ENCODE peak calls at places on chromosomes 5 and 9, in ten cellular contexts. L, H, T, S, U, W, J, C, M and B are unnamed samples.

GRCh38 chr5:56523779-56524178 is 290.6 kb upstream of the ANKRD55 start:
- DNase-seq in C (no peak), M (no peak), J (no peak), U (no peak), S (no peak), H (no peak), W (no peak), L (no peak), T (no peak), B (no peak)

GRCh38 chr9:35481347-35481975 is 8.4 kb upstream of the RUSC2 start:
- DNase-seq in W (peak), H (peak), L (peak), S (no peak), C (peak), U (no peak), J (peak), M (peak), T (no peak), B (peak)

GRCh38 chr9:91903126-91903911 is 46.7 kb downstream of the ROR2 start:
- DNase-seq in C (no peak), J (no peak), S (no peak), T (no peak), M (no peak), U (no peak), H (no peak), W (no peak), L (no peak), B (no peak)

GRCh38 chr9:124940521-124940893 is 376 bp downstream of the GOLGA1 start:
- DNase-seq in C (no peak), H (no peak), J (no peak), M (no peak), S (no peak), L (no peak), U (no peak), W (no peak), T (no peak), B (no peak)

GRCh38 chr5:139584137-139584536 is 23.0 kb downstream of the UBE2D2 start:
- DNase-seq in T (no peak), W (no peak), M (no peak), C (no peak), H (no peak), J (no peak), S (no peak), L (no peak), U (no peak), B (no peak)

GRCh38 chr5:174920906-174921550 is 196.6 kb downstream of the MSX2 start:
- DNase-seq in U (no peak), W (no peak), L (peak), H (no peak), M (no peak), S (no peak), C (no peak), T (no peak), J (no peak), B (no peak)

GRCh38 chr9:129109504-129109903 is 1.1 kb downstream of the CRAT start:
- DNase-seq in H (no peak), W (no peak), J (no peak), S (no peak), L (peak), U (no peak), C (peak), T (no peak), M (peak), B (no peak)

GRCh38 chr9:13140843-13141592 is 138.5 kb downstream of the MPDZ start:
- DNase-seq in S (no peak), J (peak), M (no peak), L (no peak), C (peak), T (no peak), W (no peak), U (no peak), H (no peak), B (no peak)

GRCh38 chr9:97382099-97382718 is 29.7 kb upstream of the TDRD7 start:
- DNase-seq in C (peak), W (no peak), J (no peak), H (no peak), S (no peak), M (no peak), L (no peak), U (no peak), T (no peak), B (no peak)

GRCh38 chr5:71938886-71939285 is 168.4 kb upstream of the MAP1B start:
- DNase-seq in U (peak), W (peak), L (peak), C (no peak), M (no peak), H (no peak), T (no peak), S (no peak), J (no peak), B (no peak)

GRCh38 chr5:132763369-132764036 is 13.5 kb downstream of the SEPTIN8 start:
- DNase-seq in H (no peak), M (no peak), J (no peak), C (no peak), U (no peak), W (no peak), T (no peak), S (no peak), L (no peak), B (no peak)

GRCh38 chr5:42337143-42337542 is 86.1 kb upstream of the GHR start:
- DNase-seq in H (no peak), S (no peak), L (no peak), T (no peak), U (peak), J (no peak), C (no peak), W (no peak), M (no peak), B (no peak)

GRCh38 chr9:131951155-131951554 is 128.5 kb downstream of the MED27 start:
- DNase-seq in L (no peak), H (no peak), J (no peak), U (no peak), C (no peak), S (no peak), M (no peak), T (no peak), W (no peak), B (no peak)

GRCh38 chr9:96441798-96442445 is 8.0 kb upstream of the HABP4 start:
- DNase-seq in L (peak), C (peak), H (no peak), U (no peak), T (no peak), J (no peak), W (no peak), M (peak), S (no peak), B (no peak)

GRCh38 chr5:172361566-172362238 is 78.1 kb upstream of the UBTD2 start:
- DNase-seq in C (peak), L (no peak), J (no peak), W (no peak), M (peak), U (no peak), T (no peak), S (no peak), H (peak), B (peak)

GRCh38 chr5:180343110-180343845 is 9.9 kb downstream of the GFPT2 start:
- DNase-seq in U (no peak), S (no peak), T (no peak), M (no peak), W (no peak), J (peak), H (peak), L (peak), C (peak), B (no peak)

GRCh38 chr5:143934821-143935220 is 122.9 kb downstream of the HMHB1 start:
- DNase-seq in L (no peak), C (no peak), U (no peak), T (no peak), H (no peak), M (no peak), W (no peak), S (no peak), J (no peak), B (no peak)

GRCh38 chr9:7523644-7524043 is 275.9 kb downstream of the DMAC1 start:
- DNase-seq in J (no peak), S (no peak), H (no peak), L (peak), U (no peak), M (no peak), T (no peak), W (no peak), C (no peak), B (no peak)

GRCh38 chr5:42894057-42894456 is 82.4 kb upstream of the SELENOP start:
- DNase-seq in T (no peak), U (no peak), W (peak), S (no peak), H (no peak), C (no peak), J (no peak), L (peak), M (no peak), B (no peak)

GRCh38 chr9:32665101-32665500 is 29.6 kb upstream of the TAF1L start:
- DNase-seq in L (no peak), J (no peak), C (peak), H (no peak), M (no peak), W (no peak), T (no peak), S (no peak), U (no peak), B (no peak)

GRCh38 chr5:125179617-125180016 is 433.2 kb upstream of the ZNF608 start:
- DNase-seq in L (no peak), M (no peak), H (no peak), C (no peak), W (no peak), J (no peak), U (no peak), T (no peak), S (no peak), B (no peak)

GRCh38 chr9:6218099-6218502 is 2.5 kb downstream of the IL33 start:
- DNase-seq in L (peak), S (no peak), H (peak), J (no peak), W (no peak), M (no peak), T (no peak), U (no peak), C (peak), B (no peak)

GRCh38 chr5:149185067-149185466 is 43.8 kb downstream of the ABLIM3 start:
- DNase-seq in L (no peak), C (no peak), M (no peak), S (no peak), W (no peak), J (no peak), U (no peak), H (no peak), T (no peak), B (no peak)

GRCh38 chr5:164188733-164189148 is 683.3 kb downstream of the MAT2B start:
- DNase-seq in C (no peak), L (no peak), T (no peak), M (no peak), S (no peak), W (no peak), U (no peak), H (no peak), J (no peak), B (no peak)

GRCh38 chr5:61030163-61030482 is 85.1 kb downstream of the NDUFAF2 start:
- DNase-seq in S (no peak), T (no peak), U (no peak), W (no peak), L (no peak), C (peak), J (no peak), H (no peak), M (no peak), B (no peak)

GRCh38 chr5:31133488-31133887 is 60.0 kb upstream of the CDH6 start:
- DNase-seq in S (no peak), M (no peak), L (no peak), J (no peak), C (peak), H (no peak), U (no peak), W (no peak), T (no peak), B (no peak)

GRCh38 chr5:6899215-6899614 is 186.0 kb downstream of the TENT4A start:
- DNase-seq in C (peak), T (no peak), H (no peak), W (peak), S (no peak), U (no peak), M (no peak), J (no peak), L (no peak), B (no peak)

GRCh38 chr5:160542281-160542680 is 120.6 kb downstream of the PTTG1 start:
- DNase-seq in U (no peak), M (no peak), L (no peak), H (no peak), T (no peak), J (no peak), W (no peak), S (no peak), C (no peak), B (no peak)

GRCh38 chr9:100499460-100499859 is 26.5 kb downstream of the TMEFF1 start:
- DNase-seq in H (no peak), S (no peak), M (no peak), U (no peak), C (no peak), W (no peak), J (no peak), L (no peak), T (no peak), B (no peak)

GRCh38 chr9:36416870-36417269 is 16.8 kb upstream of the RNF38 start:
- DNase-seq in T (no peak), U (peak), M (no peak), J (no peak), C (no peak), W (no peak), S (no peak), L (no peak), H (no peak), B (no peak)

GRCh38 chr5:1298067-1298551 is 3.2 kb upstream of the TERT start:
- DNase-seq in J (no peak), M (no peak), T (no peak), W (no peak), S (no peak), U (peak), H (no peak), C (no peak), L (no peak), B (no peak)

GRCh38 chr9:36120705-36121104 is 15.8 kb upstream of the GLIPR2 start:
- DNase-seq in C (no peak), W (no peak), S (no peak), H (no peak), T (no peak), J (no peak), L (no peak), U (no peak), M (no peak), B (no peak)

GRCh38 chr9:69604568-69605219 is 67.5 kb downstream of the APBA1 start:
- DNase-seq in L (no peak), J (no peak), C (no peak), W (no peak), S (no peak), U (no peak), H (no peak), T (no peak), M (no peak), B (no peak)

GRCh38 chr5:9555961-9556360 is 10.1 kb upstream of the SEMA5A start:
- DNase-seq in C (no peak), H (no peak), J (no peak), W (no peak), T (no peak), M (no peak), S (no peak), U (no peak), L (no peak), B (no peak)